ENCODE peak calls at places on chromosome 16, in five cellular contexts. One of them, this sample, is unnamed.

GRCh38 chr16:11042205-11042604 is 97.8 kb downstream of the CLEC16A start:
- DNase-seq in stimulated activated CD4-positive, alpha-beta T cell treated with anti-CD3 and anti-CD28 coated beads, TNF-alpha, amount 100 ng/mL, for 4 hours: no peak
- DNase-seq in MCF 10A: no peak
- DNase-seq in A549: no peak
- DNase-seq in cardiac fibroblast: no peak
- DNase-seq in this sample: no peak

GRCh38 chr16:58451945-58452401 is 48.0 kb upstream of the NDRG4 start:
- DNase-seq in cardiac fibroblast: peak
- DNase-seq in A549: peak
- DNase-seq in MCF 10A: peak
- DNase-seq in stimulated activated CD4-positive, alpha-beta T cell treated with anti-CD3 and anti-CD28 coated beads, TNF-alpha, amount 100 ng/mL, for 4 hours: no peak
- DNase-seq in this sample: no peak

GRCh38 chr16:8950580-8951077 is 13.1 kb downstream of the USP7 start:
- DNase-seq in MCF 10A: no peak
- DNase-seq in stimulated activated CD4-positive, alpha-beta T cell treated with anti-CD3 and anti-CD28 coated beads, TNF-alpha, amount 100 ng/mL, for 4 hours: no peak
- DNase-seq in A549: no peak
- DNase-seq in cardiac fibroblast: peak
- DNase-seq in this sample: no peak

GRCh38 chr16:70647461-70648359 is 1.4 kb downstream of the IL34 start:
- DNase-seq in stimulated activated CD4-positive, alpha-beta T cell treated with anti-CD3 and anti-CD28 coated beads, TNF-alpha, amount 100 ng/mL, for 4 hours: no peak
- DNase-seq in A549: no peak
- DNase-seq in cardiac fibroblast: no peak
- DNase-seq in MCF 10A: no peak
- DNase-seq in this sample: no peak

GRCh38 chr16:66588981-66589713 is 9.9 kb downstream of the CMTM2 start:
- DNase-seq in A549: peak
- DNase-seq in cardiac fibroblast: peak
- DNase-seq in stimulated activated CD4-positive, alpha-beta T cell treated with anti-CD3 and anti-CD28 coated beads, TNF-alpha, amount 100 ng/mL, for 4 hours: peak
- DNase-seq in MCF 10A: peak
- DNase-seq in this sample: no peak

GRCh38 chr16:85927938-85928337 is 29.0 kb downstream of the IRF8 start:
- DNase-seq in MCF 10A: no peak
- DNase-seq in A549: no peak
- DNase-seq in stimulated activated CD4-positive, alpha-beta T cell treated with anti-CD3 and anti-CD28 coated beads, TNF-alpha, amount 100 ng/mL, for 4 hours: no peak
- DNase-seq in cardiac fibroblast: no peak
- DNase-seq in this sample: no peak

GRCh38 chr16:588639-588888 is 1.3 kb upstream of the RAB40C start:
- DNase-seq in stimulated activated CD4-positive, alpha-beta T cell treated with anti-CD3 and anti-CD28 coated beads, TNF-alpha, amount 100 ng/mL, for 4 hours: peak
- DNase-seq in cardiac fibroblast: peak
- DNase-seq in A549: no peak
- DNase-seq in MCF 10A: peak
- DNase-seq in this sample: no peak

GRCh38 chr16:15880434-15880833 is 8.0 kb downstream of the CEP20 start:
- DNase-seq in cardiac fibroblast: no peak
- DNase-seq in A549: no peak
- DNase-seq in stimulated activated CD4-positive, alpha-beta T cell treated with anti-CD3 and anti-CD28 coated beads, TNF-alpha, amount 100 ng/mL, for 4 hours: no peak
- DNase-seq in MCF 10A: no peak
- DNase-seq in this sample: no peak

GRCh38 chr16:83925957-83926725 is 26.9 kb upstream of the OSGIN1 start:
- DNase-seq in A549: no peak
- DNase-seq in cardiac fibroblast: no peak
- DNase-seq in stimulated activated CD4-positive, alpha-beta T cell treated with anti-CD3 and anti-CD28 coated beads, TNF-alpha, amount 100 ng/mL, for 4 hours: no peak
- DNase-seq in MCF 10A: no peak
- DNase-seq in this sample: no peak

GRCh38 chr16:22386976-22387375 is 12.6 kb upstream of the CDR2 start:
- DNase-seq in cardiac fibroblast: peak
- DNase-seq in stimulated activated CD4-positive, alpha-beta T cell treated with anti-CD3 and anti-CD28 coated beads, TNF-alpha, amount 100 ng/mL, for 4 hours: no peak
- DNase-seq in MCF 10A: peak
- DNase-seq in A549: no peak
- DNase-seq in this sample: no peak

GRCh38 chr16:89395150-89396142 is 94.9 kb downstream of the ANKRD11 start:
- DNase-seq in stimulated activated CD4-positive, alpha-beta T cell treated with anti-CD3 and anti-CD28 coated beads, TNF-alpha, amount 100 ng/mL, for 4 hours: no peak
- DNase-seq in cardiac fibroblast: peak
- DNase-seq in MCF 10A: peak
- DNase-seq in A549: peak
- DNase-seq in this sample: no peak

GRCh38 chr16:19697756-19698318 is 20.2 kb downstream of the KNOP1 start:
- DNase-seq in A549: no peak
- DNase-seq in cardiac fibroblast: no peak
- DNase-seq in stimulated activated CD4-positive, alpha-beta T cell treated with anti-CD3 and anti-CD28 coated beads, TNF-alpha, amount 100 ng/mL, for 4 hours: no peak
- DNase-seq in MCF 10A: no peak
- DNase-seq in this sample: no peak

GRCh38 chr16:87037012-87037411 is 280.2 kb downstream of the C16orf95 start:
- DNase-seq in MCF 10A: no peak
- DNase-seq in A549: no peak
- DNase-seq in cardiac fibroblast: no peak
- DNase-seq in stimulated activated CD4-positive, alpha-beta T cell treated with anti-CD3 and anti-CD28 coated beads, TNF-alpha, amount 100 ng/mL, for 4 hours: no peak
- DNase-seq in this sample: no peak

This sample was measured in activated naive CD8-positive, alpha-beta T cell treated with anti-CD3 and anti-CD28 coated beads, Interleukin-2, amount 50 U/mL, for 16 hours.